ENCODE peak calls at places on chromosomes 3 and 15, in five cellular contexts. U is IMR-90, K is astrocyte, F is tibial artery, X is A549. N is an unnamed sample.
A peak's percentile ranks its signal among the peaks of the same experiment; 100 is the strongest.

GRCh38 chr15:50764331-50765201 is 940 bp downstream of the SPPL2A start:
- DNase-seq in U (peak; percentile 27), K (no peak), F (no peak), X (no peak), N (no peak)

GRCh38 chr3:146148468-146148931 is 12.5 kb downstream of the PLOD2 start:
- DNase-seq in U (peak; percentile 47), K (no peak), F (no peak), X (no peak), N (no peak)

GRCh38 chr3:55156851-55157650 is 229.2 kb upstream of the LRTM1 start:
- DNase-seq in U (no peak), K (no peak), F (no peak), X (no peak), N (no peak)

GRCh38 chr3:125179528-125180240 is 32.9 kb downstream of the SLC12A8 start:
- DNase-seq in U (no peak), K (no peak), F (no peak), X (no peak), N (no peak)

GRCh38 chr15:76431936-76432335 is 95.4 kb downstream of the ISL2 start:
- DNase-seq in U (peak; percentile 22), K (peak; percentile 64), F (no peak), X (no peak), N (no peak)

GRCh38 chr3:4474683-4475490 is 7.8 kb upstream of the SUMF1 start:
- DNase-seq in U (peak; percentile 69), K (peak; percentile 74), F (peak; percentile 88), X (peak; percentile 16), N (no peak)

GRCh38 chr15:78420766-78421165 is 17.2 kb upstream of the IREB2 start:
- DNase-seq in U (no peak), K (no peak), F (no peak), X (no peak), N (no peak)

GRCh38 chr3:25424238-25425013 is 3.6 kb upstream of the RARB start:
- DNase-seq in U (no peak), K (no peak), F (no peak), X (peak; percentile 91), N (no peak)

GRCh38 chr15:68583321-68583720 is 4.5 kb downstream of the CORO2B start:
- DNase-seq in U (no peak), K (no peak), F (peak; percentile 47), X (no peak), N (no peak)

GRCh38 chr3:63343674-63344073 is 65.6 kb downstream of the SYNPR start:
- DNase-seq in U (peak; percentile 92), K (peak; percentile 99), F (peak; percentile 67), X (peak; percentile 40), N (no peak)

GRCh38 chr3:121957674-121958419 is 63.6 kb downstream of the SLC15A2 start:
- DNase-seq in U (no peak), K (no peak), F (peak; percentile 68), X (no peak), N (no peak)

GRCh38 chr3:37138816-37139215 is 35.6 kb downstream of the LRRFIP2 start:
- DNase-seq in U (peak; percentile 11), K (no peak), F (no peak), X (no peak), N (no peak)

GRCh38 chr15:48373855-48374421 is 42.7 kb downstream of the DUT start:
- DNase-seq in U (peak; percentile 81), K (peak; percentile 97), F (no peak), X (peak; percentile 31), N (no peak)

DNA sequence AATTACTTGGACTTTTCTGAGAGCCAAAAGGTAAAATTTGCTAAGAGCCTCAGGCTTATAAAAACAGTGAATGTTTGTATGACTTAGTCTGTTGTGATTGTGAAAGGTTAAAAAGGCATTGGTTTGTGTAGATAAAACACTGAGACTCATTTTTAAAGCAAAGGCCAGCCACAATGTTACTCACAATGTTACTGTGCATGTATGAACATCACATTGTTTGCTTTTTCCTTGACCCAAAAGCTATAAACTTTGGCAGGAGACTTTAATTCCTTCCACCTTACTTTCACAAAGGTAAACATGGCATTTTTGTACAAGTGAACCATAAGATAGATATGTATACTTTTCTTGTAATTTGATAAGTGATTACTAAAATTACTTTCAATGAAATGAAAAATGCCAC is 70.5 kb downstream of the NPAP1 start:
- DNase-seq in U (no peak), K (no peak), F (no peak), X (no peak), N (no peak)
- H3K9me3 ChIP-seq in U (peaks cover 8% of the 10 kb centered on the region), K (peaks cover 8% of the 10 kb centered on the region), F (peaks cover 5% of the 10 kb centered on the region), X (peaks cover 7% of the 10 kb centered on the region), N (no peaks in the 10 kb centered on the region)

DNA sequence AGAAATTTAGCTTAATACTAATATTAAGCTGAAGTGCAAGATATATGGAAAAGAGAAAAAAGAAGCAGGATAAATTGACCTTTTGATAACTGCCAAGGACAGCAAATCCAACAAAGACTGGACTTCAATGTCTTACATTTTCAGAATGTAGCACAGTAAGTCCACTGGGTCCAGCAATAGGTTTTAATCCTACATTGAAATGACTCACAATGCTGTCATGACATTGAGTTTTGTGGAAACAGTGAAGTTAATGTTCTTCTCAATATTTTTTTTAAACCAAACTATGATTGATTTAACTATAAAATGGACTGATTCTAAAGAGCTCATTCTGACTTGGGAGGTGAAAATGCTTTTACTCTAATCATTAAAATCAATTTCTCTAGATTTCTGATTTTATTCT is 166.6 kb upstream of the ZNF717 start:
- DNase-seq in U (peak; percentile 4), K (no peak), F (no peak), X (no peak), N (no peak)
- H3K9me3 ChIP-seq in U (no peaks in the 10 kb centered on the region), K (no peaks in the 10 kb centered on the region), F (no peaks in the 10 kb centered on the region), X (no peaks in the 10 kb centered on the region), N (no peaks in the 10 kb centered on the region)

DNA sequence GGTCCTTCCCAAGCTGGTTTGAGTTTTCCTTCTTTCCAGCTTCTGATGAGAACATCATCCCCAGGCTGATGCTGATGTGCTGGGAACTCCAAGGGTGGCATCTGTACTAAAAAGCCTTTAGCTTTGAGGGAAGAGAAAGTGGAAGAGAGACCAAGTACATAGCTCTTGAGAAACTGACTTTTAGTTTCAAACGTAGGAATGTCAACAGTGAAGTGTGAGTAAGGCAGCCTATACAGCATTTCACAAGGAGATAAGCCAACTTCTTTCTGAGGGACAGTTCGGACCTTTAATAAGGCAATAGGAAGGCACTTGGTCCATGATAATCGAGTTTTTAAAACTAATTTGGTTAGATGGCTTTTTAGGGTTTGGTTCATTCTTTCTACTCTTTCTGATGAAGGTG is 53.7 kb downstream of the DLG1 start:
- DNase-seq in U (no peak), K (no peak), F (no peak), X (no peak), N (no peak)
- H3K9me3 ChIP-seq in U (peaks cover 31% of the 10 kb centered on the region), K (peaks cover 19% of the 10 kb centered on the region), F (peaks cover 6% of the 10 kb centered on the region), X (peaks cover 45% of the 10 kb centered on the region), N (peaks cover 11% of the 10 kb centered on the region)

GRCh38 chr15:26640601-26641000 is 132.3 kb downstream of the GABRB3 start:
- DNase-seq in U (no peak), K (no peak), F (no peak), X (no peak), N (no peak)
- H3K9me3 ChIP-seq in U (peaks cover 30% of the 10 kb centered on the region), K (peaks cover 3% of the 10 kb centered on the region), F (no peaks in the 10 kb centered on the region), X (no peaks in the 10 kb centered on the region), N (no peaks in the 10 kb centered on the region)

DNA sequence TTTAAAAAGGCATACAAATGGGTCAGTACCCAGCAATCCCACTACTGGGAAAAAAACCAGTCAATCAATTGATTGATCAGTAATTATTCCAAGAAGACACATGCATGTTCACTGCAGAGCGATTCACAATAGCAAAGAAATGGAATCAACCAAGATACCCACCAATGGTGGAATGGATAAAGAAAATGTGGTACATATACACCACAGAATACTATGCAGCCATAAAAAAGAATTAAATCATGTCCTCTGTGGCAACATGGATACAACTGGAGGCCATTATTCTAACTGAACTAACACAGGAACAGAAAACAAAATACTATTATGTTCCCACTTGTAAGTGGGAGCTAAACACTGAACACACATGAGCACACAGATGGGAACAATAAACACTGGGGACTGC is 103.1 kb downstream of the DLG1 start:
- DNase-seq in U (no peak), K (no peak), F (no peak), X (no peak), N (no peak)
- H3K9me3 ChIP-seq in U (no peaks in the 10 kb centered on the region), K (no peaks in the 10 kb centered on the region), F (no peaks in the 10 kb centered on the region), X (no peaks in the 10 kb centered on the region), N (no peaks in the 10 kb centered on the region)

DNA sequence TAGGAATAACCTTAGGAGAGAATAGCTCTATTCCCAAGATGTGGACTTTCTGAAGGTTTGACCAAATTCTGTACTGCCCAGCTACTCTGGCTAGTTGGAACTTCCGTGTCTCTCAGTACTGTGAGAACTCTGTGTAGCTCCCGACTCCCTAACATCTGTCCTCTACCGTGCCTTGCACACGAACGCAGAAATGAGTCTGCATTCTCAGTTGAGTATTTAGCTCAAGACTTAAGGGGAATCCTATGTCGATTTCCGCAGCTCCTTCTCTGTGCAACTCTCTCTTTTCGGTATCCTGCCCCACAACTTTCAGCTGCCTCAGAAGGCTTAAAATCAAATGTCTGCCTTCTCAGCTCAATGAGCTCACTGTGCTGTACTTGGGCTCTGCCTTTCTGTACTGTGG is 86.7 kb upstream of the EPHB3 start:
- DNase-seq in U (no peak), K (no peak), F (no peak), X (no peak), N (no peak)
- H3K9me3 ChIP-seq in U (no peaks in the 10 kb centered on the region), K (no peaks in the 10 kb centered on the region), F (no peaks in the 10 kb centered on the region), X (peaks cover 4% of the 10 kb centered on the region), N (no peaks in the 10 kb centered on the region)

GRCh38 chr3:119125742-119126507 is 20.0 kb upstream of the TEX55 start:
- DNase-seq in U (no peak), K (no peak), F (no peak), X (no peak), N (no peak)

GRCh38 chr3:119122350-119122749 is 23.6 kb upstream of the TEX55 start:
- DNase-seq in U (no peak), K (no peak), F (no peak), X (no peak), N (no peak)

DNA sequence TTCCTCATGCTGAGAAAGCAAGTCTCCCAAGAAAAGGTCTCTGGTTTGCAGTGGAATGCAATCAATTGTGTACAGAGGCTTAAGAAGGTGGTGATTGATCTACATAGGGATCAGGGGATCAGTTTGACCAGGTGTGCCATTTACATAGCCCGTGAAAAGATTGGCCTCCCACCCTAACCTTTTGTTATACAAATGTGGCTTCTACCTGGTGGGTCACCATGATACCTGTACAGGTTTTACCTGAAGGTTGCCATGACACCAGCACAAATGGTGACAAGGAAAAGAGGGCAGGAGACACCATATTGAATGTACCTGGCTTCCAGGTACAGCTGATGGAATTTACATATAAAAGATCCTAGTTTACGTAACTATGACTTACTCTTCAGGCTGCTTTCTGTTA is 25.5 kb upstream of the TEX55 start:
- DNase-seq in U (no peak), K (no peak), F (no peak), X (no peak), N (no peak)
- H3K9me3 ChIP-seq in U (no peaks in the 10 kb centered on the region), K (no peaks in the 10 kb centered on the region), F (no peaks in the 10 kb centered on the region), X (peaks cover 46% of the 10 kb centered on the region), N (no peaks in the 10 kb centered on the region)

DNA sequence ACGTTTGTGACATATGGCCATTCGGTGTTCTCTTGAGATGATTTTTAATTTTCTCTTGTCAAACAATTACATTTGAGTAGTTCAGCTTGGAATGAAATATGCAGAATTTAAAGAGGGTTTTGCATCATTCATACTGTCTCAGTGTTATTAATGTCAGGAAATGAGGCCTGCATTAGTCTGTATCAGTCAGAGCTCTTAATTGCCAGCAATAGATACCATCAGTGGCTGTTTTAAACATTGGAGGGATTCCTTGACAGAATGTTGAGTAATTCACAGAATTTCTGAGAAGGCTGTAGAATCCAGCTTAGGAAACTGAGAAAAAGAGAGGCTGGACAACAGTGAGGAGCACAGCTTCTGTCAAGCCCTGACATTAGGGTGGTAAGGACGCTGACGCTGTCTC is 722.0 kb downstream of the NR2F2 start:
- DNase-seq in U (no peak), K (no peak), F (no peak), X (no peak), N (no peak)
- H3K9me3 ChIP-seq in U (peaks cover 16% of the 10 kb centered on the region), K (no peaks in the 10 kb centered on the region), F (no peaks in the 10 kb centered on the region), X (peaks cover 12% of the 10 kb centered on the region), N (peaks cover 3% of the 10 kb centered on the region)

N was measured in T-helper 17 cell.